ENCODE peak calls at places on chromosomes 4 and X, in nine cellular contexts. C is upper lobe of left lung; I is NCI-H774; B is CD4-positive, CD25-positive, alpha-beta regulatory T cell; Z is activated CD8-positive, alpha-beta memory T cell treated with anti-CD3 and anti-CD28 coated beads for 48 hours; K is astrocyte of the spinal cord; V is astrocyte; Y is right atrium auricular region; P is fibroblast of mammary gland. H is an unnamed sample.

GRCh38 chrX:67961516-67961915 is 417.7 kb downstream of the AR start:
- DNase-seq in Z (no peak), C (no peak), K (no peak), P (no peak), V (no peak), B (no peak), Y (no peak), I (no peak), H (no peak)

GRCh38 chr4:124427095-124427767 is 285.3 kb downstream of the ANKRD50 start:
- DNase-seq in V (no peak), B (no peak), Z (no peak), K (no peak), Y (no peak), P (peak), C (no peak), I (no peak), H (no peak)

GRCh38 chr4:126451237-126451885 is 1136.6 kb downstream of the FAT4 start:
- DNase-seq in B (no peak), K (no peak), Y (no peak), I (no peak), V (peak), P (peak), C (no peak), Z (no peak), H (no peak)

GRCh38 chr4:187576751-187577150 is 418.8 kb upstream of the ZFP42 start:
- DNase-seq in C (no peak), P (no peak), I (no peak), Y (no peak), V (no peak), B (no peak), Z (no peak), K (no peak), H (no peak)

GRCh38 chr4:89486042-89486441 is 178.4 kb upstream of the GPRIN3 start:
- DNase-seq in K (peak), Y (no peak), I (no peak), B (no peak), P (peak), V (peak), C (no peak), Z (no peak), H (no peak)

GRCh38 chr4:4866124-4866832 is 6.8 kb downstream of the MSX1 start:
- DNase-seq in K (peak), B (no peak), Z (no peak), Y (no peak), I (no peak), V (no peak), C (no peak), P (no peak), H (no peak)

GRCh38 chrX:123169247-123169901 is 14.7 kb upstream of the GRIA3 start:
- DNase-seq in Z (no peak), V (peak), Y (no peak), I (no peak), C (no peak), B (no peak), K (no peak), P (peak), H (no peak)

GRCh38 chr4:125316781-125317525 is 2.2 kb downstream of the FAT4 start:
- DNase-seq in P (peak), V (peak), Z (no peak), K (peak), B (no peak), Y (peak), I (no peak), C (no peak), H (no peak)

GRCh38 chr4:137116144-137116543 is 416.1 kb downstream of the PCDH18 start:
- DNase-seq in V (no peak), Z (no peak), C (no peak), B (no peak), K (peak), P (peak), Y (no peak), I (no peak), H (no peak)

GRCh38 chr4:183375156-183375555 is 52.9 kb upstream of the CLDN24 start:
- DNase-seq in V (no peak), P (no peak), Z (no peak), Y (no peak), I (no peak), K (no peak), B (no peak), C (no peak), H (no peak)

GRCh38 chr4:52946811-52947210 is 84.7 kb downstream of the RASL11B start:
- DNase-seq in Y (no peak), B (no peak), V (no peak), P (no peak), Z (no peak), K (no peak), I (no peak), C (no peak), H (no peak)

GRCh38 chrX:51955200-51955599 is 61.8 kb downstream of the MAGED1 start:
- DNase-seq in B (no peak), I (no peak), V (no peak), Z (no peak), P (no peak), C (no peak), Y (no peak), K (no peak), H (no peak)

GRCh38 chrX:118534716-118535493 is 39.3 kb downstream of the DOCK11 start:
- DNase-seq in B (no peak), I (no peak), K (peak), P (no peak), C (no peak), Y (no peak), V (peak), Z (no peak), H (no peak)

GRCh38 chrX:24918715-24919114 is 97.0 kb downstream of the ARX start:
- DNase-seq in P (no peak), C (no peak), Y (no peak), I (no peak), K (no peak), V (no peak), B (no peak), Z (no peak), H (no peak)

GRCh38 chr4:153223935-153224334 is 19.7 kb downstream of the TRIM2 start:
- DNase-seq in V (peak), B (no peak), Z (no peak), Y (no peak), I (no peak), P (peak), C (no peak), K (peak), H (no peak)

GRCh38 chrX:69034451-69034850 is 130.8 kb downstream of the PJA1 start:
- DNase-seq in Y (peak), C (no peak), K (no peak), Z (no peak), V (no peak), I (no peak), B (no peak), P (no peak), H (no peak)

GRCh38 chrX:119618439-119618838 is 12.2 kb upstream of the NKRF start:
- DNase-seq in Y (no peak), K (no peak), V (no peak), Z (no peak), P (no peak), B (no peak), C (peak), I (no peak), H (peak)

GRCh38 chrX:40552768-40553167 is 28.0 kb upstream of the ATP6AP2 start:
- DNase-seq in C (no peak), K (peak), V (no peak), B (no peak), P (peak), Z (no peak), Y (no peak), I (no peak), H (no peak)

GRCh38 chr4:143026459-143027170 is 158.1 kb upstream of the USP38 start:
- DNase-seq in V (peak), Y (no peak), I (no peak), P (peak), Z (no peak), B (no peak), K (no peak), C (no peak), H (no peak)

GRCh38 chr4:123452585-123452984 is 56.0 kb downstream of the SPRY1 start:
- DNase-seq in B (no peak), I (no peak), Y (peak), V (peak), C (peak), K (peak), Z (no peak), P (peak), H (no peak)

GRCh38 chrX:86002076-86002896 is 45.1 kb downstream of the CHM start:
- DNase-seq in P (peak), B (no peak), V (peak), K (peak), Y (no peak), Z (no peak), C (peak), I (peak), H (peak)

H was measured in naive B cell.